ENCODE peak calls at places on chromosomes 16 and 17, in eight cellular contexts. One of them, this sample, is unnamed.

GRCh38 chr17:80253631-80254395 is 6.8 kb upstream of the RNF213 start:
- DNase-seq in RWPE1: no peak
- DNase-seq in activated naive CD4-positive, alpha-beta T cell: no peak
- DNase-seq in A549: no peak
- DNase-seq in iPS DF 6.9: no peak
- DNase-seq in MM.1S: no peak
- DNase-seq in heart left ventricle: no peak
- DNase-seq in stimulated activated CD4-positive, alpha-beta T cell treated with anti-CD3 and anti-CD28 coated beads, Interleukin-12 subunit alpha, Interleukin-12 subunit beta, amount 100 ng/mL, for 4 hours: no peak
- DNase-seq in this sample: no peak

GRCh38 chr17:31559647-31560501 is 168.4 kb downstream of the RAB11FIP4 start:
- DNase-seq in activated naive CD4-positive, alpha-beta T cell: no peak
- DNase-seq in A549: peak
- DNase-seq in heart left ventricle: peak
- DNase-seq in iPS DF 6.9: no peak
- DNase-seq in stimulated activated CD4-positive, alpha-beta T cell treated with anti-CD3 and anti-CD28 coated beads, Interleukin-12 subunit alpha, Interleukin-12 subunit beta, amount 100 ng/mL, for 4 hours: no peak
- DNase-seq in MM.1S: no peak
- DNase-seq in RWPE1: peak
- DNase-seq in this sample: no peak

GRCh38 chr16:50311891-50312501 is 45.6 kb downstream of the ADCY7 start:
- DNase-seq in heart left ventricle: no peak
- DNase-seq in stimulated activated CD4-positive, alpha-beta T cell treated with anti-CD3 and anti-CD28 coated beads, Interleukin-12 subunit alpha, Interleukin-12 subunit beta, amount 100 ng/mL, for 4 hours: no peak
- DNase-seq in activated naive CD4-positive, alpha-beta T cell: no peak
- DNase-seq in RWPE1: no peak
- DNase-seq in iPS DF 6.9: no peak
- DNase-seq in A549: no peak
- DNase-seq in MM.1S: no peak
- DNase-seq in this sample: peak

GRCh38 chr16:9092963-9093477 is 1.6 kb downstream of the HAPSTR1 start:
- DNase-seq in iPS DF 6.9: no peak
- DNase-seq in A549: peak
- DNase-seq in stimulated activated CD4-positive, alpha-beta T cell treated with anti-CD3 and anti-CD28 coated beads, Interleukin-12 subunit alpha, Interleukin-12 subunit beta, amount 100 ng/mL, for 4 hours: peak
- DNase-seq in MM.1S: peak
- DNase-seq in activated naive CD4-positive, alpha-beta T cell: peak
- DNase-seq in RWPE1: no peak
- DNase-seq in heart left ventricle: peak
- DNase-seq in this sample: no peak

GRCh38 chr16:27639588-27640276 is 89.8 kb downstream of the KATNIP start:
- DNase-seq in iPS DF 6.9: peak
- DNase-seq in activated naive CD4-positive, alpha-beta T cell: no peak
- DNase-seq in RWPE1: peak
- DNase-seq in MM.1S: peak
- DNase-seq in stimulated activated CD4-positive, alpha-beta T cell treated with anti-CD3 and anti-CD28 coated beads, Interleukin-12 subunit alpha, Interleukin-12 subunit beta, amount 100 ng/mL, for 4 hours: no peak
- DNase-seq in A549: peak
- DNase-seq in heart left ventricle: no peak
- DNase-seq in this sample: no peak

GRCh38 chr16:67841816-67842508 is at the start of gene THAP11:
- DNase-seq in iPS DF 6.9: peak
- DNase-seq in A549: peak
- DNase-seq in RWPE1: peak
- DNase-seq in activated naive CD4-positive, alpha-beta T cell: peak
- DNase-seq in MM.1S: peak
- DNase-seq in heart left ventricle: peak
- DNase-seq in stimulated activated CD4-positive, alpha-beta T cell treated with anti-CD3 and anti-CD28 coated beads, Interleukin-12 subunit alpha, Interleukin-12 subunit beta, amount 100 ng/mL, for 4 hours: peak
- DNase-seq in this sample: peak

GRCh38 chr17:204427-205175 is 23.2 kb upstream of the DOC2B start:
- DNase-seq in stimulated activated CD4-positive, alpha-beta T cell treated with anti-CD3 and anti-CD28 coated beads, Interleukin-12 subunit alpha, Interleukin-12 subunit beta, amount 100 ng/mL, for 4 hours: no peak
- DNase-seq in heart left ventricle: no peak
- DNase-seq in activated naive CD4-positive, alpha-beta T cell: no peak
- DNase-seq in A549: no peak
- DNase-seq in MM.1S: no peak
- DNase-seq in iPS DF 6.9: no peak
- DNase-seq in RWPE1: no peak
- DNase-seq in this sample: no peak

GRCh38 chr16:17830651-17831050 is 359.9 kb upstream of the XYLT1 start:
- DNase-seq in activated naive CD4-positive, alpha-beta T cell: no peak
- DNase-seq in A549: no peak
- DNase-seq in stimulated activated CD4-positive, alpha-beta T cell treated with anti-CD3 and anti-CD28 coated beads, Interleukin-12 subunit alpha, Interleukin-12 subunit beta, amount 100 ng/mL, for 4 hours: no peak
- DNase-seq in heart left ventricle: no peak
- DNase-seq in iPS DF 6.9: no peak
- DNase-seq in MM.1S: no peak
- DNase-seq in RWPE1: no peak
- DNase-seq in this sample: no peak

GRCh38 chr16:88790312-88791150 is 5.5 kb upstream of the PIEZO1 start:
- DNase-seq in stimulated activated CD4-positive, alpha-beta T cell treated with anti-CD3 and anti-CD28 coated beads, Interleukin-12 subunit alpha, Interleukin-12 subunit beta, amount 100 ng/mL, for 4 hours: no peak
- DNase-seq in iPS DF 6.9: no peak
- DNase-seq in RWPE1: no peak
- DNase-seq in activated naive CD4-positive, alpha-beta T cell: peak
- DNase-seq in heart left ventricle: no peak
- DNase-seq in MM.1S: peak
- DNase-seq in A549: no peak
- DNase-seq in this sample: peak

GRCh38 chr17:74759243-74759801 is 10.9 kb downstream of the NHERF1 start:
- DNase-seq in MM.1S: peak
- DNase-seq in stimulated activated CD4-positive, alpha-beta T cell treated with anti-CD3 and anti-CD28 coated beads, Interleukin-12 subunit alpha, Interleukin-12 subunit beta, amount 100 ng/mL, for 4 hours: no peak
- DNase-seq in iPS DF 6.9: no peak
- DNase-seq in activated naive CD4-positive, alpha-beta T cell: peak
- DNase-seq in A549: no peak
- DNase-seq in heart left ventricle: no peak
- DNase-seq in RWPE1: no peak
- DNase-seq in this sample: no peak

GRCh38 chr17:50205931-50206505 is 4.6 kb upstream of the COL1A1 start:
- DNase-seq in MM.1S: no peak
- DNase-seq in iPS DF 6.9: no peak
- DNase-seq in activated naive CD4-positive, alpha-beta T cell: no peak
- DNase-seq in heart left ventricle: peak
- DNase-seq in stimulated activated CD4-positive, alpha-beta T cell treated with anti-CD3 and anti-CD28 coated beads, Interleukin-12 subunit alpha, Interleukin-12 subunit beta, amount 100 ng/mL, for 4 hours: no peak
- DNase-seq in A549: no peak
- DNase-seq in RWPE1: no peak
- DNase-seq in this sample: peak

GRCh38 chr17:55417411-55418268 is 4.0 kb downstream of the MMD start:
- DNase-seq in RWPE1: no peak
- DNase-seq in stimulated activated CD4-positive, alpha-beta T cell treated with anti-CD3 and anti-CD28 coated beads, Interleukin-12 subunit alpha, Interleukin-12 subunit beta, amount 100 ng/mL, for 4 hours: no peak
- DNase-seq in heart left ventricle: no peak
- DNase-seq in iPS DF 6.9: no peak
- DNase-seq in A549: no peak
- DNase-seq in activated naive CD4-positive, alpha-beta T cell: no peak
- DNase-seq in MM.1S: no peak
- DNase-seq in this sample: no peak

GRCh38 chr16:853981-854807 is 53.7 kb upstream of the GNG13 start:
- DNase-seq in stimulated activated CD4-positive, alpha-beta T cell treated with anti-CD3 and anti-CD28 coated beads, Interleukin-12 subunit alpha, Interleukin-12 subunit beta, amount 100 ng/mL, for 4 hours: no peak
- DNase-seq in MM.1S: no peak
- DNase-seq in iPS DF 6.9: no peak
- DNase-seq in A549: no peak
- DNase-seq in RWPE1: no peak
- DNase-seq in heart left ventricle: no peak
- DNase-seq in activated naive CD4-positive, alpha-beta T cell: no peak
- DNase-seq in this sample: no peak

GRCh38 chr17:63039342-63039741 is 73.3 kb downstream of the TANC2 start:
- DNase-seq in A549: peak
- DNase-seq in RWPE1: no peak
- DNase-seq in activated naive CD4-positive, alpha-beta T cell: no peak
- DNase-seq in stimulated activated CD4-positive, alpha-beta T cell treated with anti-CD3 and anti-CD28 coated beads, Interleukin-12 subunit alpha, Interleukin-12 subunit beta, amount 100 ng/mL, for 4 hours: no peak
- DNase-seq in iPS DF 6.9: no peak
- DNase-seq in MM.1S: peak
- DNase-seq in heart left ventricle: no peak
- DNase-seq in this sample: no peak

GRCh38 chr17:21284319-21285163 is at the start of gene MAP2K3:
- DNase-seq in RWPE1: peak
- DNase-seq in A549: peak
- DNase-seq in activated naive CD4-positive, alpha-beta T cell: peak
- DNase-seq in iPS DF 6.9: peak
- DNase-seq in MM.1S: peak
- DNase-seq in heart left ventricle: peak
- DNase-seq in stimulated activated CD4-positive, alpha-beta T cell treated with anti-CD3 and anti-CD28 coated beads, Interleukin-12 subunit alpha, Interleukin-12 subunit beta, amount 100 ng/mL, for 4 hours: peak
- DNase-seq in this sample: peak

GRCh38 chr17:4632583-4632923 is 8.9 kb downstream of the ALOX15 start:
- DNase-seq in activated naive CD4-positive, alpha-beta T cell: no peak
- DNase-seq in stimulated activated CD4-positive, alpha-beta T cell treated with anti-CD3 and anti-CD28 coated beads, Interleukin-12 subunit alpha, Interleukin-12 subunit beta, amount 100 ng/mL, for 4 hours: no peak
- DNase-seq in RWPE1: no peak
- DNase-seq in heart left ventricle: no peak
- DNase-seq in A549: peak
- DNase-seq in iPS DF 6.9: no peak
- DNase-seq in MM.1S: no peak
- DNase-seq in this sample: no peak

GRCh38 chr17:37608369-37609169 is 649 bp downstream of the SYNRG start:
- DNase-seq in heart left ventricle: no peak
- DNase-seq in RWPE1: peak
- DNase-seq in activated naive CD4-positive, alpha-beta T cell: no peak
- DNase-seq in A549: peak
- DNase-seq in MM.1S: peak
- DNase-seq in stimulated activated CD4-positive, alpha-beta T cell treated with anti-CD3 and anti-CD28 coated beads, Interleukin-12 subunit alpha, Interleukin-12 subunit beta, amount 100 ng/mL, for 4 hours: no peak
- DNase-seq in iPS DF 6.9: no peak
- DNase-seq in this sample: no peak

GRCh38 chr16:80231888-80232287 is 308.9 kb upstream of the DYNLRB2 start:
- DNase-seq in stimulated activated CD4-positive, alpha-beta T cell treated with anti-CD3 and anti-CD28 coated beads, Interleukin-12 subunit alpha, Interleukin-12 subunit beta, amount 100 ng/mL, for 4 hours: no peak
- DNase-seq in MM.1S: no peak
- DNase-seq in heart left ventricle: no peak
- DNase-seq in A549: no peak
- DNase-seq in RWPE1: peak
- DNase-seq in iPS DF 6.9: no peak
- DNase-seq in activated naive CD4-positive, alpha-beta T cell: no peak
- DNase-seq in this sample: no peak

GRCh38 chr17:40440166-40440565 is 3.1 kb upstream of the IGFBP4 start:
- DNase-seq in MM.1S: no peak
- DNase-seq in stimulated activated CD4-positive, alpha-beta T cell treated with anti-CD3 and anti-CD28 coated beads, Interleukin-12 subunit alpha, Interleukin-12 subunit beta, amount 100 ng/mL, for 4 hours: no peak
- DNase-seq in activated naive CD4-positive, alpha-beta T cell: no peak
- DNase-seq in heart left ventricle: no peak
- DNase-seq in iPS DF 6.9: no peak
- DNase-seq in RWPE1: no peak
- DNase-seq in A549: no peak
- DNase-seq in this sample: no peak

GRCh38 chr17:40726919-40727318 is 23.4 kb upstream of the KRT24 start:
- DNase-seq in RWPE1: no peak
- DNase-seq in heart left ventricle: no peak
- DNase-seq in stimulated activated CD4-positive, alpha-beta T cell treated with anti-CD3 and anti-CD28 coated beads, Interleukin-12 subunit alpha, Interleukin-12 subunit beta, amount 100 ng/mL, for 4 hours: no peak
- DNase-seq in A549: peak
- DNase-seq in activated naive CD4-positive, alpha-beta T cell: no peak
- DNase-seq in MM.1S: no peak
- DNase-seq in iPS DF 6.9: no peak
- DNase-seq in this sample: no peak

GRCh38 chr17:75979705-75980187 is 706 bp downstream of the TEN1 start:
- DNase-seq in stimulated activated CD4-positive, alpha-beta T cell treated with anti-CD3 and anti-CD28 coated beads, Interleukin-12 subunit alpha, Interleukin-12 subunit beta, amount 100 ng/mL, for 4 hours: no peak
- DNase-seq in iPS DF 6.9: no peak
- DNase-seq in activated naive CD4-positive, alpha-beta T cell: no peak
- DNase-seq in heart left ventricle: no peak
- DNase-seq in MM.1S: no peak
- DNase-seq in RWPE1: no peak
- DNase-seq in A549: no peak
- DNase-seq in this sample: no peak

GRCh38 chr17:79547586-79547985 is 63.3 kb downstream of the RBFOX3 start:
- DNase-seq in MM.1S: no peak
- DNase-seq in stimulated activated CD4-positive, alpha-beta T cell treated with anti-CD3 and anti-CD28 coated beads, Interleukin-12 subunit alpha, Interleukin-12 subunit beta, amount 100 ng/mL, for 4 hours: no peak
- DNase-seq in A549: no peak
- DNase-seq in activated naive CD4-positive, alpha-beta T cell: no peak
- DNase-seq in iPS DF 6.9: no peak
- DNase-seq in heart left ventricle: no peak
- DNase-seq in RWPE1: no peak
- DNase-seq in this sample: no peak

GRCh38 chr17:80029235-80029974 is 6.3 kb downstream of the TBC1D16 start:
- DNase-seq in stimulated activated CD4-positive, alpha-beta T cell treated with anti-CD3 and anti-CD28 coated beads, Interleukin-12 subunit alpha, Interleukin-12 subunit beta, amount 100 ng/mL, for 4 hours: no peak
- DNase-seq in activated naive CD4-positive, alpha-beta T cell: no peak
- DNase-seq in MM.1S: no peak
- DNase-seq in iPS DF 6.9: no peak
- DNase-seq in RWPE1: no peak
- DNase-seq in heart left ventricle: peak
- DNase-seq in A549: no peak
- DNase-seq in this sample: no peak

GRCh38 chr16:83769397-83770008 is 38.3 kb upstream of the HSBP1 start:
- DNase-seq in stimulated activated CD4-positive, alpha-beta T cell treated with anti-CD3 and anti-CD28 coated beads, Interleukin-12 subunit alpha, Interleukin-12 subunit beta, amount 100 ng/mL, for 4 hours: no peak
- DNase-seq in MM.1S: no peak
- DNase-seq in heart left ventricle: no peak
- DNase-seq in activated naive CD4-positive, alpha-beta T cell: no peak
- DNase-seq in RWPE1: no peak
- DNase-seq in A549: no peak
- DNase-seq in iPS DF 6.9: peak
- DNase-seq in this sample: no peak

GRCh38 chr16:84360170-84360569 is 8.2 kb upstream of the ATP2C2 start:
- DNase-seq in A549: no peak
- DNase-seq in iPS DF 6.9: no peak
- DNase-seq in MM.1S: no peak
- DNase-seq in stimulated activated CD4-positive, alpha-beta T cell treated with anti-CD3 and anti-CD28 coated beads, Interleukin-12 subunit alpha, Interleukin-12 subunit beta, amount 100 ng/mL, for 4 hours: no peak
- DNase-seq in activated naive CD4-positive, alpha-beta T cell: peak
- DNase-seq in heart left ventricle: no peak
- DNase-seq in RWPE1: no peak
- DNase-seq in this sample: no peak

GRCh38 chr17:58277107-58277506 is 3.6 kb downstream of the MPO start:
- DNase-seq in MM.1S: peak
- DNase-seq in activated naive CD4-positive, alpha-beta T cell: no peak
- DNase-seq in iPS DF 6.9: no peak
- DNase-seq in A549: peak
- DNase-seq in stimulated activated CD4-positive, alpha-beta T cell treated with anti-CD3 and anti-CD28 coated beads, Interleukin-12 subunit alpha, Interleukin-12 subunit beta, amount 100 ng/mL, for 4 hours: no peak
- DNase-seq in RWPE1: no peak
- DNase-seq in heart left ventricle: no peak
- DNase-seq in this sample: no peak

GRCh38 chr17:2563543-2563942 is 29.9 kb upstream of the PAFAH1B1 start:
- DNase-seq in iPS DF 6.9: no peak
- DNase-seq in RWPE1: peak
- DNase-seq in MM.1S: no peak
- DNase-seq in activated naive CD4-positive, alpha-beta T cell: no peak
- DNase-seq in A549: no peak
- DNase-seq in heart left ventricle: no peak
- DNase-seq in stimulated activated CD4-positive, alpha-beta T cell treated with anti-CD3 and anti-CD28 coated beads, Interleukin-12 subunit alpha, Interleukin-12 subunit beta, amount 100 ng/mL, for 4 hours: no peak
- DNase-seq in this sample: no peak

GRCh38 chr16:26985100-26986065 is 81.3 kb upstream of the C16orf82 start:
- DNase-seq in iPS DF 6.9: peak
- DNase-seq in stimulated activated CD4-positive, alpha-beta T cell treated with anti-CD3 and anti-CD28 coated beads, Interleukin-12 subunit alpha, Interleukin-12 subunit beta, amount 100 ng/mL, for 4 hours: no peak
- DNase-seq in activated naive CD4-positive, alpha-beta T cell: no peak
- DNase-seq in MM.1S: no peak
- DNase-seq in heart left ventricle: no peak
- DNase-seq in RWPE1: no peak
- DNase-seq in A549: no peak
- DNase-seq in this sample: no peak

GRCh38 chr17:63246344-63246743 is 199.8 kb downstream of the CYB561 start:
- DNase-seq in activated naive CD4-positive, alpha-beta T cell: no peak
- DNase-seq in heart left ventricle: no peak
- DNase-seq in MM.1S: no peak
- DNase-seq in iPS DF 6.9: no peak
- DNase-seq in RWPE1: no peak
- DNase-seq in stimulated activated CD4-positive, alpha-beta T cell treated with anti-CD3 and anti-CD28 coated beads, Interleukin-12 subunit alpha, Interleukin-12 subunit beta, amount 100 ng/mL, for 4 hours: no peak
- DNase-seq in A549: no peak
- DNase-seq in this sample: no peak

GRCh38 chr17:6603746-6604325 is 36.7 kb downstream of the KIAA0753 start:
- DNase-seq in iPS DF 6.9: no peak
- DNase-seq in MM.1S: no peak
- DNase-seq in RWPE1: no peak
- DNase-seq in stimulated activated CD4-positive, alpha-beta T cell treated with anti-CD3 and anti-CD28 coated beads, Interleukin-12 subunit alpha, Interleukin-12 subunit beta, amount 100 ng/mL, for 4 hours: no peak
- DNase-seq in activated naive CD4-positive, alpha-beta T cell: no peak
- DNase-seq in heart left ventricle: peak
- DNase-seq in A549: peak
- DNase-seq in this sample: no peak

GRCh38 chr17:47697948-47698711 is 4.2 kb downstream of the TBKBP1 start:
- DNase-seq in MM.1S: no peak
- DNase-seq in heart left ventricle: no peak
- DNase-seq in RWPE1: no peak
- DNase-seq in stimulated activated CD4-positive, alpha-beta T cell treated with anti-CD3 and anti-CD28 coated beads, Interleukin-12 subunit alpha, Interleukin-12 subunit beta, amount 100 ng/mL, for 4 hours: no peak
- DNase-seq in A549: no peak
- DNase-seq in activated naive CD4-positive, alpha-beta T cell: no peak
- DNase-seq in iPS DF 6.9: no peak
- DNase-seq in this sample: no peak

GRCh38 chr17:77391668-77392375 is 251.1 kb downstream of the SEC14L1 start:
- DNase-seq in MM.1S: no peak
- DNase-seq in stimulated activated CD4-positive, alpha-beta T cell treated with anti-CD3 and anti-CD28 coated beads, Interleukin-12 subunit alpha, Interleukin-12 subunit beta, amount 100 ng/mL, for 4 hours: no peak
- DNase-seq in iPS DF 6.9: no peak
- DNase-seq in RWPE1: no peak
- DNase-seq in activated naive CD4-positive, alpha-beta T cell: no peak
- DNase-seq in heart left ventricle: no peak
- DNase-seq in A549: peak
- DNase-seq in this sample: no peak

GRCh38 chr16:29170393-29171239 is 185.8 kb downstream of the LAT start:
- DNase-seq in stimulated activated CD4-positive, alpha-beta T cell treated with anti-CD3 and anti-CD28 coated beads, Interleukin-12 subunit alpha, Interleukin-12 subunit beta, amount 100 ng/mL, for 4 hours: no peak
- DNase-seq in activated naive CD4-positive, alpha-beta T cell: no peak
- DNase-seq in iPS DF 6.9: no peak
- DNase-seq in RWPE1: no peak
- DNase-seq in MM.1S: no peak
- DNase-seq in heart left ventricle: no peak
- DNase-seq in A549: no peak
- DNase-seq in this sample: no peak

GRCh38 chr17:60147553-60148241 is 2.1 kb upstream of the CA4 start:
- DNase-seq in MM.1S: no peak
- DNase-seq in A549: no peak
- DNase-seq in RWPE1: no peak
- DNase-seq in iPS DF 6.9: no peak
- DNase-seq in activated naive CD4-positive, alpha-beta T cell: no peak
- DNase-seq in heart left ventricle: no peak
- DNase-seq in stimulated activated CD4-positive, alpha-beta T cell treated with anti-CD3 and anti-CD28 coated beads, Interleukin-12 subunit alpha, Interleukin-12 subunit beta, amount 100 ng/mL, for 4 hours: no peak
- DNase-seq in this sample: no peak

This sample was measured in activated CD4-positive, CD25-positive, alpha-beta regulatory T cell treated with anti-CD3 and anti-CD28 coated beads, Interleukin-2, amount 50 U/mL, for 72 hours.